ENCODE peak calls at places on chromosome 9, in seven cellular contexts. Y is WTC11; G is astrocyte of the cerebellum; Q is CD4-positive, alpha-beta memory T cell; N is activated CD8-positive, alpha-beta memory T cell treated with anti-CD3 and anti-CD28 coated beads, Interleukin-2, amount 50 U/mL, for 48 hours; A is NCI-H2107; I is fibroblast of villous mesenchyme. R is an unnamed sample.
A peak's percentile ranks its signal among the peaks of the same experiment; 100 is the strongest.

GRCh38 chr9:68780735-68781134 is 75.7 kb downstream of the PIP5K1B start:
- DNase-seq in Y (no peak), N (no peak), Q (no peak), A (no peak), I (peak; percentile 7), G (no peak), R (no peak)

GRCh38 chr9:128497824-128498610 is 6.5 kb upstream of the GLE1 start:
- DNase-seq in Y (no peak), Q (no peak), I (no peak), G (no peak), A (no peak), N (no peak), R (no peak)

GRCh38 chr9:80964951-80965350 is 724.4 kb downstream of the TLE1 start:
- DNase-seq in N (no peak), G (no peak), A (no peak), Q (no peak), I (no peak), Y (no peak), R (no peak)

GRCh38 chr9:128887914-128888350 is 6.0 kb downstream of the LRRC8A start:
- DNase-seq in Q (no peak), I (peak; percentile 65), N (no peak), Y (peak; percentile 81), G (peak; percentile 68), A (no peak), R (no peak)

GRCh38 chr9:35820076-35820475 is 5.2 kb upstream of the HINT2 start:
- DNase-seq in N (no peak), A (no peak), G (peak; percentile 39), Y (no peak), Q (no peak), I (peak; percentile 44), R (no peak)

GRCh38 chr9:137582286-137582860 is 3.6 kb upstream of the DPH7 start:
- DNase-seq in Y (peak; percentile 70), G (no peak), N (no peak), A (no peak), Q (no peak), I (no peak), R (no peak)

GRCh38 chr9:36037580-36038169 is 962 bp downstream of the RECK start:
- DNase-seq in A (no peak), Y (no peak), Q (no peak), N (no peak), I (no peak), G (no peak), R (peak; percentile 25)

GRCh38 chr9:127421057-127421456 is 3.1 kb upstream of the ZNF79 start:
- DNase-seq in Y (no peak), N (no peak), G (no peak), Q (no peak), I (no peak), A (no peak), R (no peak)

GRCh38 chr9:13267743-13268142 is 11.7 kb downstream of the MPDZ start:
- DNase-seq in Y (no peak), I (peak; percentile 89), N (no peak), G (peak; percentile 61), Q (no peak), A (no peak), R (peak; percentile 36)

GRCh38 chr9:13386324-13386723 is 106.8 kb upstream of the MPDZ start:
- DNase-seq in G (no peak), Y (no peak), I (no peak), N (no peak), A (no peak), Q (no peak), R (no peak)

GRCh38 chr9:98314381-98315066 is 59.1 kb upstream of the TBC1D2 start:
- DNase-seq in Y (no peak), I (peak; percentile 56), G (no peak), Q (no peak), N (no peak), A (no peak), R (no peak)

GRCh38 chr9:127197186-127197860 is 67.3 kb upstream of the GARNL3 start:
- DNase-seq in I (peak; percentile 44), Q (no peak), G (no peak), A (no peak), Y (no peak), N (no peak), R (no peak)

GRCh38 chr9:8486095-8486494 is 686.5 kb upstream of the DMAC1 start:
- DNase-seq in A (peak; percentile 7), Q (no peak), G (peak; percentile 6), Y (peak; percentile 56), N (no peak), I (peak; percentile 37), R (peak; percentile 10)

GRCh38 chr9:22374021-22374420 is 72.6 kb upstream of the DMRTA1 start:
- DNase-seq in Q (no peak), G (no peak), N (no peak), A (no peak), Y (no peak), I (no peak), R (no peak)

GRCh38 chr9:14441976-14442651 is 128.2 kb upstream of the NFIB start:
- DNase-seq in G (no peak), A (no peak), I (peak; percentile 13), Y (peak; percentile 65), Q (no peak), N (no peak), R (no peak)

GRCh38 chr9:8448226-8448625 is 648.6 kb upstream of the DMAC1 start:
- DNase-seq in A (no peak), N (no peak), I (no peak), Q (no peak), G (no peak), Y (no peak), R (no peak)

GRCh38 chr9:136831720-136832104 is 10.6 kb upstream of the AJM1 start:
- DNase-seq in G (no peak), Y (peak; percentile 8), A (no peak), I (no peak), Q (no peak), N (no peak), R (no peak)

GRCh38 chr9:2262809-2263510 is 247.8 kb downstream of the SMARCA2 start:
- DNase-seq in G (peak; percentile 50), I (no peak), A (no peak), N (no peak), Y (no peak), Q (no peak), R (no peak)

GRCh38 chr9:13140843-13141592 is 138.5 kb downstream of the MPDZ start:
- DNase-seq in Q (no peak), Y (no peak), N (no peak), I (peak; percentile 10), A (no peak), G (peak; percentile 8), R (no peak)

GRCh38 chr9:35338561-35339274 is 151.2 kb upstream of the RUSC2 start:
- DNase-seq in Q (no peak), Y (no peak), A (no peak), G (no peak), N (no peak), I (no peak), R (no peak)

GRCh38 chr9:91857291-91857781 is 92.7 kb downstream of the ROR2 start:
- DNase-seq in Y (peak; percentile 47), I (peak; percentile 33), Q (no peak), A (no peak), N (no peak), G (no peak), R (no peak)

R was measured in brain pericyte.